ENCODE peak calls at places on chromosome 3, in six cellular contexts. One of them, this sample, is unnamed.

GRCh38 chr3:192128922-192129321 is 598.4 kb downstream of the FGF12 start:
- DNase-seq in A549: no peak
- DNase-seq in activated naive CD4-positive, alpha-beta T cell treated with Interleukin-2 at 50 U/mL for 16 hours: no peak
- DNase-seq in DMS153: no peak
- DNase-seq in MM.1S: no peak
- DNase-seq in HFFc6: no peak
- DNase-seq in this sample: no peak

GRCh38 chr3:6088433-6088832 is 772.5 kb upstream of the GRM7 start:
- DNase-seq in A549: no peak
- DNase-seq in activated naive CD4-positive, alpha-beta T cell treated with Interleukin-2 at 50 U/mL for 16 hours: no peak
- DNase-seq in DMS153: no peak
- DNase-seq in MM.1S: no peak
- DNase-seq in HFFc6: no peak
- DNase-seq in this sample: no peak

GRCh38 chr3:153232737-153233330 is 70.8 kb downstream of the RAP2B start:
- DNase-seq in A549: no peak
- DNase-seq in activated naive CD4-positive, alpha-beta T cell treated with Interleukin-2 at 50 U/mL for 16 hours: no peak
- DNase-seq in DMS153: no peak
- DNase-seq in MM.1S: no peak
- DNase-seq in HFFc6: peak; percentile 79
- DNase-seq in this sample: no peak

GRCh38 chr3:10518506-10519150 is 13.2 kb upstream of the ATP2B2 start:
- DNase-seq in A549: no peak
- DNase-seq in activated naive CD4-positive, alpha-beta T cell treated with Interleukin-2 at 50 U/mL for 16 hours: no peak
- DNase-seq in DMS153: no peak
- DNase-seq in MM.1S: no peak
- DNase-seq in HFFc6: peak; percentile 28
- DNase-seq in this sample: no peak

GRCh38 chr3:26624209-26624775 is 1.7 kb downstream of the LRRC3B start:
- DNase-seq in A549: no peak
- DNase-seq in activated naive CD4-positive, alpha-beta T cell treated with Interleukin-2 at 50 U/mL for 16 hours: no peak
- DNase-seq in DMS153: no peak
- DNase-seq in MM.1S: no peak
- DNase-seq in HFFc6: no peak
- DNase-seq in this sample: no peak

GRCh38 chr3:42666022-42666421 is 12.5 kb downstream of the ZBTB47 start:
- DNase-seq in A549: no peak
- DNase-seq in activated naive CD4-positive, alpha-beta T cell treated with Interleukin-2 at 50 U/mL for 16 hours: no peak
- DNase-seq in DMS153: no peak
- DNase-seq in MM.1S: no peak
- DNase-seq in HFFc6: no peak
- DNase-seq in this sample: no peak

GRCh38 chr3:138351916-138352555 is 3.7 kb downstream of the MRAS start:
- DNase-seq in A549: no peak
- DNase-seq in activated naive CD4-positive, alpha-beta T cell treated with Interleukin-2 at 50 U/mL for 16 hours: no peak
- DNase-seq in DMS153: no peak
- DNase-seq in MM.1S: no peak
- DNase-seq in HFFc6: no peak
- DNase-seq in this sample: no peak

GRCh38 chr3:109685084-109686079 is 348.0 kb upstream of the DPPA4 start:
- DNase-seq in A549: peak; percentile 60
- DNase-seq in activated naive CD4-positive, alpha-beta T cell treated with Interleukin-2 at 50 U/mL for 16 hours: no peak
- DNase-seq in DMS153: no peak
- DNase-seq in MM.1S: no peak
- DNase-seq in HFFc6: peak; percentile 98
- DNase-seq in this sample: peak; percentile 71

GRCh38 chr3:122612706-122613105 is 35.3 kb downstream of the PARP15 start:
- DNase-seq in A549: no peak
- DNase-seq in activated naive CD4-positive, alpha-beta T cell treated with Interleukin-2 at 50 U/mL for 16 hours: no peak
- DNase-seq in DMS153: no peak
- DNase-seq in MM.1S: no peak
- DNase-seq in HFFc6: no peak
- DNase-seq in this sample: no peak

GRCh38 chr3:38566215-38566528 is 70.0 kb downstream of the EXOG start:
- DNase-seq in A549: no peak
- DNase-seq in activated naive CD4-positive, alpha-beta T cell treated with Interleukin-2 at 50 U/mL for 16 hours: no peak
- DNase-seq in DMS153: no peak
- DNase-seq in MM.1S: no peak
- DNase-seq in HFFc6: no peak
- DNase-seq in this sample: no peak

GRCh38 chr3:82002993-82003642 is 241.7 kb upstream of the GBE1 start:
- DNase-seq in A549: no peak
- DNase-seq in activated naive CD4-positive, alpha-beta T cell treated with Interleukin-2 at 50 U/mL for 16 hours: no peak
- DNase-seq in DMS153: no peak
- DNase-seq in MM.1S: no peak
- DNase-seq in HFFc6: no peak
- DNase-seq in this sample: no peak

GRCh38 chr3:138439646-138440045 is 5.2 kb downstream of the ESYT3 start:
- DNase-seq in A549: no peak
- DNase-seq in activated naive CD4-positive, alpha-beta T cell treated with Interleukin-2 at 50 U/mL for 16 hours: no peak
- DNase-seq in DMS153: no peak
- DNase-seq in MM.1S: no peak
- DNase-seq in HFFc6: peak; percentile 30
- DNase-seq in this sample: no peak

GRCh38 chr3:48685603-48686511 is at the start of gene NCKIPSD:
- DNase-seq in A549: peak; percentile 69
- DNase-seq in activated naive CD4-positive, alpha-beta T cell treated with Interleukin-2 at 50 U/mL for 16 hours: peak; percentile 91
- DNase-seq in DMS153: peak; percentile 27
- DNase-seq in MM.1S: peak; percentile 89
- DNase-seq in HFFc6: peak; percentile 56
- DNase-seq in this sample: peak; percentile 91

GRCh38 chr3:192899540-192899982 is 18.1 kb downstream of the MB21D2 start:
- DNase-seq in A549: no peak
- DNase-seq in activated naive CD4-positive, alpha-beta T cell treated with Interleukin-2 at 50 U/mL for 16 hours: no peak
- DNase-seq in DMS153: no peak
- DNase-seq in MM.1S: no peak
- DNase-seq in HFFc6: peak; percentile 93
- DNase-seq in this sample: no peak

GRCh38 chr3:14256561-14257342 is 78.1 kb downstream of the LSM3 start:
- DNase-seq in A549: no peak
- DNase-seq in activated naive CD4-positive, alpha-beta T cell treated with Interleukin-2 at 50 U/mL for 16 hours: no peak
- DNase-seq in DMS153: no peak
- DNase-seq in MM.1S: no peak
- DNase-seq in HFFc6: no peak
- DNase-seq in this sample: no peak

GRCh38 chr3:186107148-186108105 is 1.5 kb downstream of the ETV5 start:
- DNase-seq in A549: peak; percentile 54
- DNase-seq in activated naive CD4-positive, alpha-beta T cell treated with Interleukin-2 at 50 U/mL for 16 hours: peak; percentile 37
- DNase-seq in DMS153: peak; percentile 40
- DNase-seq in MM.1S: peak; percentile 78
- DNase-seq in HFFc6: peak; percentile 37
- DNase-seq in this sample: peak; percentile 73

GRCh38 chr3:12579456-12579855 is 22.6 kb downstream of the MKRN2 start:
- DNase-seq in A549: no peak
- DNase-seq in activated naive CD4-positive, alpha-beta T cell treated with Interleukin-2 at 50 U/mL for 16 hours: no peak
- DNase-seq in DMS153: no peak
- DNase-seq in MM.1S: no peak
- DNase-seq in HFFc6: no peak
- DNase-seq in this sample: no peak

GRCh38 chr3:130905551-130905950 is 11.7 kb downstream of the ATP2C1 start:
- DNase-seq in A549: no peak
- DNase-seq in activated naive CD4-positive, alpha-beta T cell treated with Interleukin-2 at 50 U/mL for 16 hours: no peak
- DNase-seq in DMS153: peak; percentile 34
- DNase-seq in MM.1S: no peak
- DNase-seq in HFFc6: peak; percentile 48
- DNase-seq in this sample: peak; percentile 14

GRCh38 chr3:138369151-138369900 is 20.9 kb downstream of the MRAS start:
- DNase-seq in A549: no peak
- DNase-seq in activated naive CD4-positive, alpha-beta T cell treated with Interleukin-2 at 50 U/mL for 16 hours: no peak
- DNase-seq in DMS153: no peak
- DNase-seq in MM.1S: no peak
- DNase-seq in HFFc6: no peak
- DNase-seq in this sample: no peak

GRCh38 chr3:180594631-180595348 is 7.2 kb upstream of the TTC14 start:
- DNase-seq in A549: peak; percentile 3
- DNase-seq in activated naive CD4-positive, alpha-beta T cell treated with Interleukin-2 at 50 U/mL for 16 hours: no peak
- DNase-seq in DMS153: peak; percentile 8
- DNase-seq in MM.1S: peak; percentile 44
- DNase-seq in HFFc6: peak; percentile 59
- DNase-seq in this sample: peak; percentile 27

GRCh38 chr3:101803152-101803782 is 24.3 kb downstream of the NXPE3 start:
- DNase-seq in A549: peak; percentile 54
- DNase-seq in activated naive CD4-positive, alpha-beta T cell treated with Interleukin-2 at 50 U/mL for 16 hours: peak; percentile 42
- DNase-seq in DMS153: peak; percentile 34
- DNase-seq in MM.1S: peak; percentile 90
- DNase-seq in HFFc6: peak; percentile 62
- DNase-seq in this sample: peak; percentile 67

GRCh38 chr3:16761576-16761975 is 123.2 kb upstream of the PLCL2 start:
- DNase-seq in A549: no peak
- DNase-seq in activated naive CD4-positive, alpha-beta T cell treated with Interleukin-2 at 50 U/mL for 16 hours: no peak
- DNase-seq in DMS153: no peak
- DNase-seq in MM.1S: no peak
- DNase-seq in HFFc6: peak; percentile 86
- DNase-seq in this sample: peak; percentile 2

GRCh38 chr3:179196098-179196497 is 47.9 kb downstream of the PIK3CA start:
- DNase-seq in A549: no peak
- DNase-seq in activated naive CD4-positive, alpha-beta T cell treated with Interleukin-2 at 50 U/mL for 16 hours: no peak
- DNase-seq in DMS153: no peak
- DNase-seq in MM.1S: peak; percentile 84
- DNase-seq in HFFc6: peak; percentile 59
- DNase-seq in this sample: no peak

GRCh38 chr3:10023587-10024310 is 2.5 kb upstream of the FANCD2 start:
- DNase-seq in A549: peak; percentile 17
- DNase-seq in activated naive CD4-positive, alpha-beta T cell treated with Interleukin-2 at 50 U/mL for 16 hours: no peak
- DNase-seq in DMS153: no peak
- DNase-seq in MM.1S: no peak
- DNase-seq in HFFc6: peak; percentile 79
- DNase-seq in this sample: no peak

GRCh38 chr3:37015631-37016030 is 22.3 kb downstream of the MLH1 start:
- DNase-seq in A549: no peak
- DNase-seq in activated naive CD4-positive, alpha-beta T cell treated with Interleukin-2 at 50 U/mL for 16 hours: no peak
- DNase-seq in DMS153: no peak
- DNase-seq in MM.1S: no peak
- DNase-seq in HFFc6: no peak
- DNase-seq in this sample: no peak

GRCh38 chr3:138458774-138459499 is 24.5 kb downstream of the ESYT3 start:
- DNase-seq in A549: no peak
- DNase-seq in activated naive CD4-positive, alpha-beta T cell treated with Interleukin-2 at 50 U/mL for 16 hours: no peak
- DNase-seq in DMS153: no peak
- DNase-seq in MM.1S: no peak
- DNase-seq in HFFc6: no peak
- DNase-seq in this sample: no peak

This sample was measured in LoVo.